ENCODE peak calls at places on chromosomes 6 and 20, in four cellular contexts. P is neuronal stem cell, H is AG04449, N is heart right ventricle. L is an unnamed sample.

GRCh38 chr6:146149770-146150169 is 120.9 kb downstream of the GRM1 start:
- DNase-seq in P (no peak), N (no peak), H (no peak), L (no peak)

GRCh38 chr20:13701486-13701885 is 62.8 kb upstream of the TASP1 start:
- DNase-seq in H (no peak), N (no peak), P (no peak), L (no peak)

GRCh38 chr20:63405102-63405730 is 44.1 kb upstream of the CHRNA4 start:
- DNase-seq in N (no peak), P (no peak), H (no peak), L (no peak)

GRCh38 chr6:36414481-36414880 is 27.0 kb upstream of the ETV7 start:
- DNase-seq in P (no peak), N (no peak), H (no peak), L (no peak)

GRCh38 chr20:5056801-5057599 is 55.7 kb upstream of the SLC23A2 start:
- DNase-seq in H (no peak), P (no peak), N (peak; percentile 23), L (no peak)

GRCh38 chr20:13009682-13010406 is 1.1 kb downstream of the SPTLC3 start:
- DNase-seq in H (peak; percentile 77), N (no peak), P (no peak), L (peak; percentile 78)

GRCh38 chr6:33815854-33816253 is 12.1 kb upstream of the MLN start:
- DNase-seq in P (peak; percentile 36), N (no peak), H (no peak), L (no peak)

GRCh38 chr20:47973519-47974233 is 188.4 kb upstream of the SULF2 start:
- DNase-seq in N (peak; percentile 49), H (no peak), P (peak; percentile 83), L (no peak)

GRCh38 chr20:63831696-63832686 is 927 bp upstream of the ZBTB46 start:
- DNase-seq in N (peak; percentile 72), H (no peak), P (no peak), L (no peak)

GRCh38 chr20:7010584-7010983 is 243.1 kb downstream of the BMP2 start:
- DNase-seq in N (no peak), H (no peak), P (no peak), L (no peak)

GRCh38 chr6:5981274-5982026 is 25.3 kb downstream of the NRN1 start:
- DNase-seq in H (peak; percentile 67), N (no peak), P (no peak), L (peak; percentile 45)

GRCh38 chr20:21583486-21584168 is 69.8 kb upstream of the NKX2-2 start:
- DNase-seq in H (no peak), P (no peak), N (no peak), L (no peak)

GRCh38 chr6:37038297-37039198 is 33.1 kb downstream of the FGD2 start:
- DNase-seq in P (no peak), H (no peak), N (peak; percentile 56), L (no peak)

GRCh38 chr6:89353702-89354392 is 1.3 kb upstream of the UBE2J1 start:
- DNase-seq in P (peak; percentile 43), H (no peak), N (no peak), L (no peak)

GRCh38 chr20:54251093-54251492 is 43.2 kb downstream of the PFDN4 start:
- DNase-seq in P (no peak), H (no peak), N (no peak), L (no peak)

GRCh38 chr20:41587523-41587922 is 30.7 kb downstream of the CHD6 start:
- DNase-seq in P (no peak), H (no peak), N (no peak), L (no peak)
- H3K4me3 ChIP-seq in P (no peak overlapping the region), H (no peak overlapping the region), N (no peak overlapping the region), L (no peak overlapping the region)

GRCh38 chr6:24738732-24739131 is 19.8 kb upstream of the C6orf62 start:
- DNase-seq in N (no peak), P (no peak), H (no peak), L (no peak)

GRCh38 chr6:24734166-24734565 is 15.2 kb upstream of the C6orf62 start:
- DNase-seq in P (no peak), N (no peak), H (no peak), L (no peak)
- H3K4me3 ChIP-seq in P (no peak overlapping the region), N (no peak overlapping the region), H (no peak overlapping the region), L (no peak overlapping the region)

GRCh38 chr20:19756756-19757486 is 1.1 kb upstream of the RIN2 start:
- DNase-seq in P (no peak), N (no peak), H (no peak), L (no peak)
- H3K4me3 ChIP-seq in P (peak overlapping the region; percentile 84), N (peak overlapping the region; percentile 69), H (peak overlapping the region; percentile 85), L (peak overlapping the region; percentile 85)

GRCh38 chr6:98841589-98842488 is 7.5 kb downstream of the POU3F2 start:
- DNase-seq in H (no peak), N (no peak), P (peak; percentile 14), L (no peak)
- H3K4me3 ChIP-seq in H (no peak overlapping the region), N (no peak overlapping the region), P (no peak overlapping the region), L (no peak overlapping the region)

DNA sequence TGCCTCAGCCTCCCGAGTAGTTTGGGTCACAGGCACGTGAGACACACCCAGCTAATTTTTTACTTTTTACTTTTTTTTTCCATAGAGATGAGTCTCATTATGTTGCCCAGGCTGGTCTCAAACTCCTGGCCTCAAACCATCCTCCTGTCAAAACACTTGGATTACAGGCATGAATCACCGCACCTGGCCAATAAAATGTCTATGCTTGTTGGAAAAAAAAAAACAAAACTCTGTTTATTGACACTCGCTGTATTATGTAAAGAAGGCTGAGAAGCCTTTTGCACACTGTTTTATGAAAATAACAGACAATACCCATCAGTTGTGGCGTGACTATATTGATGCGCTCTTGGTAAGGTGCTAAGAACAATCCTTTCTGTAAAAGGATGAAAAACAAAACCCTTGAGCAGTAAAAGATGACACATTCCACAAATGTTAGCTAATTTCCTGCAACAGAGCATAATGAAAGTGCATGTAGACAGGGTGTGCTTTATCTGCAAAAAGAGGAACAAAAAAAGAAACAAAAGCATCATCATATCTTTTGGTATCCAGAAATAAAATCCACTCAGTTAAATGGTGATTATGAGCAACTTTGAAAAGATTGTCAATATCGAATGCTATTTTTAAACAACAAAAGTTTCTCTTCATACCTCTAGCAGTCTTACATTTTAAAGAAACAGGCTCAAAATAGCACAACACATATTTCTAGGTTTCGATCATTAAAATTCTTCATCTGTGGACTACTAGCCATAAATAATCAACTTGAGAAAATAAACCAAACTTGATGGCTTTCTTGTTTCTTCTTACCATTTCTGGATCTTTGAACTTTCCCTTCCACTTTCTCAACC is 108.3 kb upstream of the PHACTR1 start:
- DNase-seq in H (no peak), P (no peak), N (no peak), L (no peak)
- H3K4me3 ChIP-seq in H (no peak overlapping the region), P (no peak overlapping the region), N (no peak overlapping the region), L (no peak overlapping the region)

L was measured in AG09309.